ENCODE peak calls at places on chromosomes 2 and 18, in eight cellular contexts. E is fibroblast of pulmonary artery, B is adrenal gland, G is psoas muscle, L is foreskin fibroblast, C is tibial artery, S is AG04449, R is GM06990. N is an unnamed sample.

GRCh38 chr2:118339386-118339785 is 251.1 kb downstream of the INSIG2 start:
- DNase-seq in E (no peak), B (no peak), G (no peak), L (no peak), C (no peak), S (no peak), R (no peak), N (no peak)

GRCh38 chr2:58186501-58186900 is 54.6 kb downstream of the FANCL start:
- DNase-seq in E (no peak), B (no peak), G (no peak), L (no peak), C (no peak), S (no peak), R (no peak), N (no peak)

GRCh38 chr2:145957929-145958328 is 1438.0 kb upstream of the ZEB2 start:
- DNase-seq in E (peak), B (no peak), G (no peak), L (peak), C (no peak), S (no peak), R (no peak), N (peak)

GRCh38 chr2:106232633-106233032 is 38.5 kb upstream of the UXS1 start:
- DNase-seq in E (no peak), B (no peak), G (no peak), L (no peak), C (no peak), S (no peak), R (no peak), N (no peak)

GRCh38 chr2:121075006-121075545 is 209.9 kb downstream of the TFCP2L1 start:
- DNase-seq in E (peak), B (peak), G (peak), L (peak), C (peak), S (peak), R (peak), N (peak)

GRCh38 chr2:150557020-150557644 is 69.7 kb upstream of the RND3 start:
- DNase-seq in E (no peak), B (no peak), G (no peak), L (no peak), C (no peak), S (no peak), R (no peak), N (no peak)

GRCh38 chr2:64017811-64018714 is 1.2 kb downstream of the VPS54 start:
- DNase-seq in E (peak), B (peak), G (no peak), L (peak), C (no peak), S (no peak), R (no peak), N (peak)

GRCh38 chr18:79575891-79576685 is 103.5 kb upstream of the CTDP1 start:
- DNase-seq in E (peak), B (peak), G (peak), L (peak), C (no peak), S (peak), R (no peak), N (peak)

GRCh38 chr2:221443631-221444030 is 128.5 kb downstream of the EPHA4 start:
- DNase-seq in E (peak), B (no peak), G (no peak), L (peak), C (no peak), S (no peak), R (no peak), N (peak)

GRCh38 chr2:219253753-219254589 is at the start of gene TUBA4A:
- DNase-seq in E (peak), B (peak), G (peak), L (peak), C (peak), S (no peak), R (peak), N (peak)

GRCh38 chr2:129796216-129796615 is 183.2 kb upstream of the RAB6C start:
- DNase-seq in E (no peak), B (no peak), G (no peak), L (no peak), C (no peak), S (no peak), R (no peak), N (no peak)

GRCh38 chr2:69889302-69889701 is 4.5 kb upstream of the SNRNP27 start:
- DNase-seq in E (no peak), B (no peak), G (no peak), L (no peak), C (no peak), S (no peak), R (no peak), N (no peak)

GRCh38 chr2:9675369-9676351 is 44.9 kb upstream of the YWHAQ start:
- DNase-seq in E (peak), B (no peak), G (peak), L (peak), C (no peak), S (peak), R (no peak), N (peak)

GRCh38 chr2:20516646-20517341 is 69.9 kb downstream of the RHOB start:
- DNase-seq in E (peak), B (peak), G (no peak), L (no peak), C (no peak), S (no peak), R (peak), N (peak)

GRCh38 chr2:26704441-26704977 is 12.0 kb downstream of the KCNK3 start:
- DNase-seq in E (peak), B (no peak), G (no peak), L (peak), C (no peak), S (no peak), R (no peak), N (peak)

GRCh38 chr18:72871091-72871490 is 3.3 kb upstream of the NETO1 start:
- DNase-seq in E (peak), B (no peak), G (no peak), L (peak), C (no peak), S (peak), R (no peak), N (peak)

GRCh38 chr2:71482055-71482454 is 28.7 kb downstream of the DYSF start:
- DNase-seq in E (no peak), B (no peak), G (no peak), L (no peak), C (no peak), S (no peak), R (no peak), N (no peak)

GRCh38 chr2:207121784-207122183 is 44.0 kb downstream of the KLF7 start:
- DNase-seq in E (peak), B (peak), G (peak), L (peak), C (peak), S (peak), R (no peak), N (peak)

GRCh38 chr2:101036562-101036961 is 34.5 kb downstream of the RPL31 start:
- DNase-seq in E (peak), B (no peak), G (no peak), L (peak), C (no peak), S (no peak), R (no peak), N (peak)

GRCh38 chr2:221106241-221106640 is 465.9 kb downstream of the EPHA4 start:
- DNase-seq in E (no peak), B (no peak), G (no peak), L (no peak), C (no peak), S (no peak), R (no peak), N (no peak)

GRCh38 chr18:3211236-3211992 is 8.4 kb downstream of the MYOM1 start:
- DNase-seq in E (peak), B (no peak), G (no peak), L (peak), C (no peak), S (no peak), R (no peak), N (peak)

GRCh38 chr2:196331816-196332215 is 160.4 kb upstream of the STK17B start:
- DNase-seq in E (peak), B (no peak), G (no peak), L (peak), C (no peak), S (no peak), R (no peak), N (peak)

GRCh38 chr18:79680100-79680879 is 687 bp downstream of the CTDP1 start:
- DNase-seq in E (peak), B (peak), G (peak), L (peak), C (no peak), S (no peak), R (no peak), N (peak)

DNA sequence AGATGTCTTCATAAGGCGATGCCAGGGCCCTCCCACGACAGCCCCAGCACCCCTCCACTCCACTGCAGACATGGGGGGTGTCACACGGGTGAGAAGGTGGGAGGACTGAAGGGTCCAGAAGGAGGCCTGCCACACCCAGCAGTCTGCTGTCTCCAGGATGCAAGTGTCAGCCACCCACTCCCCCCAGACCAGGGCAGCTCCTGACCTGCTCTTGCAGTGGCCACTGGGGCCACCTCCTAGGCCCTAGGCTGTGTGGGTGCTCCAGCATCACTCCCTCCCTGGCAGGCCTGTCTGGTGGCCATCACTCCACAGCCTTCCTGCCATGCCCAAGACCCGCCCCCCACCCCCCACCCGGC is 171.0 kb downstream of the CELF4 start:
- DNase-seq in E (no peak), B (no peak), G (no peak), L (no peak), C (no peak), S (no peak), R (no peak), N (no peak)
- H3K4me3 ChIP-seq in E (peak), B (peak), G (peak), L (peak), C (peak), S (peak), R (no peak), N (no peak)

GRCh38 chr2:47048801-47049480 is 106.2 kb downstream of the STPG4 start:
- DNase-seq in E (no peak), B (no peak), G (no peak), L (no peak), C (no peak), S (no peak), R (no peak), N (no peak)
- TF ChIP-seq CTCF in E (no peak), B (no peak), G (no peak), L (no peak), C (no peak), S (no peak), R (no peak), N (no peak)

DNA sequence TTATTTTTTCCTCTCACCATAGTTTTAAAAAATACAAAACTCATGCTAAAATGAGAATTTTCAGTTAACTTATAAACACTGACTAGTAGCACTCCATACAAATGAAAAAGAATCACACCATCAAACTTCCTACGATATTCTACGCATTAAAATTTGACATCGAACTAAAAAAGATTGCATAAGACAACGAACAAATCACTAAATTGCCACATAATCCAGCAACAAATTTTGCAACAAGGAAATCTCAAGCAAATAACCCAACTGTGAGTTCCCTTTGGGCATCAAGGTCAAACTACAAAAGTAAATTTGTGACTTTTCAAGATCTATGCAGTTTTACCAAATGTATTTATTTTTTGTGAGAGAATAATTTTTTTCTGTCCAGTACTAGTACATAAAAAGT is 1.5 kb downstream of the MAP3K2 start:
- DNase-seq in E (peak), B (no peak), G (no peak), L (no peak), C (no peak), S (no peak), R (no peak), N (peak)
- H3K4me3 ChIP-seq in E (peak), B (peak), G (peak), L (peak), C (peak), S (peak), R (peak), N (peak)

GRCh38 chr18:34740724-34741123 is 30.6 kb downstream of the DTNA start:
- DNase-seq in E (no peak), B (no peak), G (no peak), L (no peak), C (no peak), S (no peak), R (no peak), N (no peak)
- TF ChIP-seq CTCF in E (no peak), B (no peak), G (no peak), L (no peak), C (no peak), S (no peak), R (no peak), N (no peak)

GRCh38 chr18:273525-273924 is 5.7 kb upstream of the THOC1 start:
- DNase-seq in E (no peak), B (no peak), G (no peak), L (no peak), C (no peak), S (no peak), R (no peak), N (no peak)

GRCh38 chr18:267380-267687 is 513 bp downstream of the THOC1 start:
- DNase-seq in E (no peak), B (no peak), G (no peak), L (no peak), C (no peak), S (no peak), R (no peak), N (peak)

GRCh38 chr18:272650-273049 is 4.8 kb upstream of the THOC1 start:
- DNase-seq in E (no peak), B (no peak), G (no peak), L (no peak), C (no peak), S (no peak), R (no peak), N (no peak)

GRCh38 chr18:267688-268552 is at the start of gene THOC1:
- DNase-seq in E (peak), B (peak), G (peak), L (peak), C (peak), S (peak), R (peak), N (peak)

GRCh38 chr18:269480-270090 is 1.7 kb upstream of the THOC1 start:
- DNase-seq in E (no peak), B (no peak), G (no peak), L (no peak), C (no peak), S (no peak), R (no peak), N (no peak)
- H3K4me3 ChIP-seq in E (no peak), B (no peak), G (peak), L (no peak), C (peak), S (no peak), R (no peak), N (no peak)

GRCh38 chr2:212528106-212528856 is 10.3 kb downstream of the ERBB4 start:
- DNase-seq in E (no peak), B (no peak), G (no peak), L (peak), C (no peak), S (no peak), R (no peak), N (no peak)
- TF ChIP-seq CTCF in E (peak), B (no peak), G (no peak), L (peak), C (peak), S (no peak), R (peak), N (peak)

DNA sequence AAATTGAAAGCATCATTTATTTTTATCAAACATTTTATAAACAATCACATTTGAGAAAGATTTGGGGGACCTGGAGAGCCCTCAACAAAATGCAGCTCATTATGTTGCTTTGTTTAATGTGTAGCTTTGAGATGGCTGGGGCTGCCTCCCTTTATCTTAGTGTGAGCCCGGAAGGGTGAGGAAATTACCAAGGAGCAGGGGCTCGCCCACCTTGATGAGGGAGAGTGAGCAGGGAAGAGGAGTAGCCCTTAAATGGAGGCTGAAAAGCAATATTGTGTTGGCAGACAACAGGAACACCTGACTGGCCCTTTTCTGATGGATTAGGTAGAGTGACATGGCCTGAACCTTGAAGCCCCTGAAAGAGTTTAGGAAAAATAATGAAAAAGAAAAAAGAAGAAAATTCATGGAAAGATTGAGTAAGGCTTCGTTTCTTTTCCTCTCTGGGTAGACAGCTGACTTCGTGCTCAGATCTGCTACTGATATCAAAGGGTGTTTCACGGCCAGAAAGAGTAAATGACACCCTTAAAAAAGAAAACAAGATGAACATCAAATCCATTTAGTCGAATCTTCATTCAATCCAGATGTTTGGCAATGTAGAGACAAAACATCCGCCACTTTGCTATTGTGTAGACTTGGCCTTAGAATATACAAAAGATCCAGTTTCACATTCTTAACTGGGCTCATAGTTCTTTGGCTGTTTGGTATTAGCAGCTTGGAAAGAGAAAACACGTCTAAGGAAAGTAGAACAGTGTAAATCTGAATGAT is 206.5 kb upstream of the TCF4 start:
- DNase-seq in E (no peak), B (no peak), G (no peak), L (peak), C (no peak), S (no peak), R (no peak), N (peak)
- H3K4me3 ChIP-seq in E (no peak), B (no peak), G (peak), L (no peak), C (no peak), S (no peak), R (no peak), N (no peak)

GRCh38 chr2:95264626-95265025 is 9.6 kb upstream of the PROM2 start:
- DNase-seq in E (no peak), B (no peak), G (no peak), L (peak), C (no peak), S (no peak), R (no peak), N (no peak)
- TF ChIP-seq CTCF in E (no peak), B (no peak), G (no peak), L (no peak), C (no peak), S (no peak), R (no peak), N (no peak)

GRCh38 chr2:216791303-216791702 is 68.6 kb downstream of the TNP1 start:
- DNase-seq in E (no peak), B (no peak), G (no peak), L (peak), C (no peak), S (no peak), R (no peak), N (no peak)
- H3K4me3 ChIP-seq in E (no peak), B (no peak), G (no peak), L (no peak), C (no peak), S (no peak), R (no peak), N (no peak)

GRCh38 chr2:235314371-235314915 is 179.4 kb upstream of the AGAP1 start:
- DNase-seq in E (no peak), B (no peak), G (no peak), L (no peak), C (no peak), S (no peak), R (no peak), N (peak)
- TF ChIP-seq CTCF in E (no peak), B (no peak), G (no peak), L (no peak), C (no peak), S (no peak), R (no peak), N (no peak)